ENCODE peak calls at places on chromosomes 12 and 14, in four cellular contexts. H is HCT116, J is K562, U is HepG2. C is an unnamed sample.

GRCh38 chr12:29314421-29314820 is 66.6 kb downstream of the ERGIC2 start:
- DNase-seq in H (no peak), J (no peak), U (no peak), C (no peak)

GRCh38 chr12:52837341-52837741 is 3.2 kb upstream of the KRT79 start:
- DNase-seq in H (no peak), J (no peak), U (no peak), C (peak)

GRCh38 chr12:49883065-49883464 is 20.6 kb downstream of the FAIM2 start:
- DNase-seq in H (no peak), J (no peak), U (no peak), C (no peak)

GRCh38 chr14:96038920-96039632 is at the start of gene C14orf132:
- DNase-seq in H (peak), J (peak), U (no peak), C (no peak)

GRCh38 chr12:111692575-111693210 is 6.8 kb downstream of the ACAD10 start:
- DNase-seq in H (no peak), J (peak), U (no peak), C (no peak)

GRCh38 chr14:28754209-28754985 is 12.2 kb upstream of the FOXG1 start:
- DNase-seq in H (no peak), J (peak), U (peak), C (peak)

GRCh38 chr14:91281346-91281745 is 36.8 kb upstream of the GPR68 start:
- DNase-seq in H (no peak), J (no peak), U (no peak), C (no peak)

GRCh38 chr14:44873536-44873935 is 88.2 kb downstream of the KLHL28 start:
- DNase-seq in H (no peak), J (no peak), U (peak), C (no peak)

GRCh38 chr14:52049271-52049670 is 19.6 kb downstream of the NID2 start:
- DNase-seq in H (no peak), J (no peak), U (no peak), C (no peak)

GRCh38 chr12:51381226-51382079 is 9.8 kb downstream of the GALNT6 start:
- DNase-seq in H (no peak), J (no peak), U (no peak), C (no peak)

GRCh38 chr14:92439551-92440344 is 73.8 kb upstream of the RIN3 start:
- DNase-seq in H (no peak), J (no peak), U (no peak), C (no peak)

GRCh38 chr12:15208140-15208539 is 13.1 kb downstream of the RERG start:
- DNase-seq in H (no peak), J (no peak), U (no peak), C (no peak)

GRCh38 chr12:49689785-49690184 is 17.4 kb downstream of the FMNL3 start:
- DNase-seq in H (no peak), J (no peak), U (no peak), C (no peak)

GRCh38 chr14:90828642-90829487 is 12.6 kb upstream of the TTC7B start:
- DNase-seq in H (no peak), J (no peak), U (no peak), C (no peak)

GRCh38 chr12:77167801-77168200 is 102.4 kb upstream of the E2F7 start:
- DNase-seq in H (no peak), J (no peak), U (no peak), C (no peak)

GRCh38 chr12:124764870-124765570 is 98.6 kb downstream of the SCARB1 start:
- DNase-seq in H (no peak), J (no peak), U (no peak), C (no peak)

GRCh38 chr14:65560340-65561027 is 148.0 kb downstream of the FUT8 start:
- DNase-seq in H (no peak), J (no peak), U (no peak), C (no peak)

GRCh38 chr12:110995615-110996014 is 75.2 kb upstream of the MYL2 start:
- DNase-seq in H (no peak), J (no peak), U (no peak), C (no peak)

GRCh38 chr12:6161124-6161882 is 36.8 kb upstream of the VWF start:
- DNase-seq in H (no peak), J (no peak), U (no peak), C (no peak)

GRCh38 chr14:41925409-41925808 is 318.7 kb downstream of the LRFN5 start:
- DNase-seq in H (peak), J (no peak), U (peak), C (peak)

GRCh38 chr14:55846852-55847471 is 267.0 kb downstream of the KTN1 start:
- DNase-seq in H (no peak), J (no peak), U (no peak), C (no peak)

GRCh38 chr14:66104486-66104885 is 381.7 kb upstream of the CCDC196 start:
- DNase-seq in H (no peak), J (peak), U (no peak), C (no peak)

GRCh38 chr12:58176296-58176869 is 235.0 kb downstream of the ATP23 start:
- DNase-seq in H (peak), J (peak), U (peak), C (peak)

GRCh38 chr12:129179941-129180340 is 326.7 kb downstream of the GLT1D1 start:
- DNase-seq in H (no peak), J (no peak), U (no peak), C (no peak)

GRCh38 chr14:46840971-46841729 is 189.6 kb upstream of the RPL10L start:
- DNase-seq in H (no peak), J (no peak), U (no peak), C (no peak)

GRCh38 chr12:67649165-67650126 is 901 bp downstream of the DYRK2 start:
- DNase-seq in H (no peak), J (peak), U (no peak), C (no peak)

GRCh38 chr14:61866932-61867920 is 105.0 kb downstream of the SNAPC1 start:
- DNase-seq in H (no peak), J (no peak), U (no peak), C (no peak)

GRCh38 chr14:61355892-61356325 is 34.5 kb downstream of the PRKCH start:
- DNase-seq in H (peak), J (no peak), U (peak), C (no peak)

GRCh38 chr12:98418357-98419075 is 96.9 kb upstream of the TMPO start:
- DNase-seq in H (no peak), J (peak), U (no peak), C (no peak)

GRCh38 chr12:78470354-78471195 is 394.0 kb upstream of the SYT1 start:
- DNase-seq in H (peak), J (no peak), U (peak), C (peak)

DNA sequence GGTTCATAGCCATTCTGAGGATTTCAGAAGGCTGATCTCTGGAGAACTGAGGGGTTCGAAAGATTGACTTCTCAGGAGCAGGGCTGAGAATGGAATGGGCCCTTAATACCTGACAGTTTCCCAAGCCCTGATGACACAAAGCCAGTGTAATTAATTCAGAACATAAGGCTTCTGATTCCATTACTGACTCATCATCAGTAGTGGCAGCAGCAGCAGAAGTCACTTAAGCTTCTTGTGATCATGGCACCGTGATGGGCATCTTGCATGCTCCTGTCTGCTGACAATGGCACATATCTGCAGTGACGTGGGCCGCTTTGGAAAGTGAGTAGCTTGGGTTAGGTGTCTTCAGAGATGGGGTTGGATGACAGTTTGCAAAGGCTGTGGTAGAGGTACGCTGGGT is 38.2 kb upstream of the GSG1 start:
- DNase-seq in H (no peak), J (no peak), U (no peak), C (no peak)
- H3K27ac ChIP-seq in H (no peak), J (no peak), U (no peak), C (no peak)

DNA sequence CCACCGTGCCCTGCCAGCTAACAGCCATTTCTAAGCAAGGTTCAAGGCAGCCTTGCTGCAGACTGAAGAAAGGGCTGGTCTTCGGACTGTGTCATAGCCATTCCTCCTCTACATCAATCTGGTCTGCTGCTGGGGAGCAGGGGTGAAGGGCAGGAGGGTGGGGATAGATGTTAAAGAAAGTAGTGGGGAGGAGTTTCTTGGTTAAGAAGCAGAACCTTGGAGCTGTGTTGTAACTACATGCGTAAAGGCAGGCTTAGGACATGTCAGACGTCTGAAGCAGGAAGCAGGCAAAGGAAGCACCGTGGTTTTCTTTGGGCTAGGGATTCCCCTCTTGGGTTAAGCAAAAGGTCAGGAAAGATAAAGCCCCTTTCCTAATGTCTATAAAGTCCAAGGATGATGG is 18.1 kb upstream of the NEK9 start:
- DNase-seq in H (no peak), J (no peak), U (no peak), C (no peak)
- TF ChIP-seq TCF7L2 in H (no peak), J (no peak), U (no peak), C (no peak)

DNA sequence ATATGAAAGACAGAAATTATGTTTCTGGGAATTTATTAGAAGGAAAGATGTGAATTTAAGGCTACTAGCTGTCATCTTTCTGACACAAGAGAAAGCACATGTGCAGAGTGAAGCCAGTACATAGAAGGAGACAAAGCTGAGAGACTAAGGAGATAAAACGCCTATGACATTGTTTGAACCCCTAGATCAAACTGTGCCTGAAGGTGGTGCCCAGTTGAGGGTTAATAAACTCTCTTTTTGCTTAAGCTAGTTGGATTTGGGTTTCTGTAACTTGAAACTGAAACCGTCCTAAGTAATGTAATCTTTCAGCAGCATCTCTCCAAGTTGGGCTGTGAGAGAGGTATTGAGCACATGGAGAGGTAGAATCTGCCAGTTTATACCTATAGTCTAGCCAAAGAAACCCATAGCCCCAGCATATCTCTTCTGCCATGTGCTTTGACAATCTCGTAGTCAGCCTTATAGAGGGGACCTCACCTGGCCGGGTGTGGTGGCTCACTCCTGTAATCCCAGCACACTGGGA is 84.2 kb downstream of the LRRC74A start:
- DNase-seq in H (no peak), J (no peak), U (no peak), C (no peak)
- H3K27ac ChIP-seq in H (no peak), J (no peak), U (no peak), C (peak)

GRCh38 chr12:89347325-89347829 is 4.9 kb downstream of the DUSP6 start:
- DNase-seq in H (no peak), J (no peak), U (no peak), C (no peak)
- TF ChIP-seq TCF7L2 in H (no peak), J (no peak), U (no peak), C (no peak)

GRCh38 chr14:22882529-22883190 is 362 bp upstream of the REM2 start:
- DNase-seq in H (peak), J (peak), U (no peak), C (no peak)

GRCh38 chr14:22878271-22879246 is 4.5 kb upstream of the REM2 start:
- DNase-seq in H (no peak), J (no peak), U (no peak), C (no peak)

GRCh38 chr14:22884721-22885523 is 1.9 kb downstream of the REM2 start:
- DNase-seq in H (no peak), J (no peak), U (no peak), C (no peak)

GRCh38 chr14:22883191-22883976 is at the start of gene REM2:
- DNase-seq in H (no peak), J (peak), U (no peak), C (no peak)

GRCh38 chr14:22882064-22882463 is 958 bp upstream of the REM2 start:
- DNase-seq in H (no peak), J (no peak), U (no peak), C (no peak)
- H3K27ac ChIP-seq in H (no peak), J (no peak), U (no peak), C (no peak)

GRCh38 chr14:33941727-33942126 is 9.1 kb downstream of the EGLN3 start:
- DNase-seq in H (no peak), J (no peak), U (no peak), C (no peak)

GRCh38 chr14:33936391-33936790 is 14.5 kb downstream of the EGLN3 start:
- DNase-seq in H (no peak), J (no peak), U (no peak), C (no peak)

GRCh38 chr14:33934938-33935337 is 15.9 kb downstream of the EGLN3 start:
- DNase-seq in H (no peak), J (no peak), U (no peak), C (no peak)

GRCh38 chr14:33940561-33941011 is 10.3 kb downstream of the EGLN3 start:
- DNase-seq in H (no peak), J (no peak), U (no peak), C (no peak)

GRCh38 chr14:33938131-33938949 is 12.5 kb downstream of the EGLN3 start:
- DNase-seq in H (peak), J (peak), U (peak), C (no peak)
- TF ChIP-seq TCF7L2 in H (no peak), J (no peak), U (no peak), C (no peak)